ENCODE peak calls at places on chromosomes 7 and 10, in five cellular contexts. I is ovary; Q is CD8-positive, alpha-beta T cell; N is MM.1S; C is IMR-90. K is an unnamed sample.

GRCh38 chr7:151395036-151395367 is 14.8 kb downstream of the WDR86 start:
- DNase-seq in I (no peak), C (no peak), N (no peak), Q (no peak), K (no peak)

GRCh38 chr10:23496727-23497126 is 57.9 kb downstream of the OTUD1 start:
- DNase-seq in N (peak; percentile 33), Q (no peak), C (no peak), I (no peak), K (no peak)

GRCh38 chr7:82605247-82605864 is 161.8 kb upstream of the CACNA2D1 start:
- DNase-seq in I (no peak), N (peak; percentile 38), C (peak; percentile 46), Q (no peak), K (peak; percentile 60)

GRCh38 chr10:23540401-23540800 is 101.5 kb downstream of the OTUD1 start:
- DNase-seq in I (no peak), N (no peak), Q (peak; percentile 18), C (no peak), K (peak; percentile 10)

GRCh38 chr10:97025613-97026242 is 160.0 kb downstream of the SLIT1 start:
- DNase-seq in Q (peak; percentile 39), I (peak; percentile 35), C (peak; percentile 40), N (peak; percentile 33), K (peak; percentile 49)

GRCh38 chr10:101012525-101013364 is 13.1 kb downstream of the LZTS2 start:
- DNase-seq in N (peak; percentile 87), Q (peak; percentile 80), I (peak; percentile 89), C (peak; percentile 95), K (peak; percentile 92)

GRCh38 chr7:6139189-6139996 is 108.2 kb downstream of the ANKRD61 start:
- DNase-seq in Q (no peak), N (no peak), I (no peak), C (no peak), K (no peak)

GRCh38 chr7:99514050-99514449 is 9.6 kb downstream of the ZKSCAN5 start:
- DNase-seq in C (peak; percentile 68), N (peak; percentile 54), Q (no peak), I (no peak), K (no peak)

GRCh38 chr10:70123817-70124216 is 8.8 kb downstream of the AIFM2 start:
- DNase-seq in I (no peak), N (no peak), C (no peak), Q (no peak), K (no peak)

GRCh38 chr10:107206856-107207255 is 42.4 kb upstream of the SORCS1 start:
- DNase-seq in C (no peak), I (no peak), Q (no peak), N (no peak), K (no peak)

GRCh38 chr7:116231543-116232401 is 21.4 kb downstream of the TES start:
- DNase-seq in I (no peak), Q (no peak), C (peak; percentile 67), N (peak; percentile 67), K (peak; percentile 52)

GRCh38 chr10:102121739-102122372 is 1.7 kb upstream of the LDB1 start:
- DNase-seq in Q (no peak), I (peak; percentile 77), C (peak; percentile 69), N (no peak), K (peak; percentile 63)

GRCh38 chr7:48096273-48096672 is 7.2 kb downstream of the UPP1 start:
- DNase-seq in N (no peak), C (no peak), Q (no peak), I (no peak), K (no peak)
- H3K27ac ChIP-seq in N (no peak overlapping the region), C (no peak overlapping the region), Q (peak overlapping the region; percentile 27), I (no peak overlapping the region), K (no peak overlapping the region)

GRCh38 chr10:7409732-7410168 is 1.1 kb downstream of the SFMBT2 start:
- DNase-seq in Q (peak; percentile 28), C (no peak), I (no peak), N (peak; percentile 49), K (peak; percentile 17)

GRCh38 chr10:7409045-7409731 is 1.6 kb downstream of the SFMBT2 start:
- DNase-seq in I (peak; percentile 64), Q (peak; percentile 78), N (peak; percentile 84), C (no peak), K (peak; percentile 31)

GRCh38 chr10:7408003-7408493 is 2.8 kb downstream of the SFMBT2 start:
- DNase-seq in N (no peak), C (no peak), Q (peak; percentile 70), I (peak; percentile 77), K (peak; percentile 41)

GRCh38 chr10:7407368-7408002 is 3.3 kb downstream of the SFMBT2 start:
- DNase-seq in C (no peak), I (peak; percentile 60), N (no peak), Q (no peak), K (peak; percentile 23)

DNA sequence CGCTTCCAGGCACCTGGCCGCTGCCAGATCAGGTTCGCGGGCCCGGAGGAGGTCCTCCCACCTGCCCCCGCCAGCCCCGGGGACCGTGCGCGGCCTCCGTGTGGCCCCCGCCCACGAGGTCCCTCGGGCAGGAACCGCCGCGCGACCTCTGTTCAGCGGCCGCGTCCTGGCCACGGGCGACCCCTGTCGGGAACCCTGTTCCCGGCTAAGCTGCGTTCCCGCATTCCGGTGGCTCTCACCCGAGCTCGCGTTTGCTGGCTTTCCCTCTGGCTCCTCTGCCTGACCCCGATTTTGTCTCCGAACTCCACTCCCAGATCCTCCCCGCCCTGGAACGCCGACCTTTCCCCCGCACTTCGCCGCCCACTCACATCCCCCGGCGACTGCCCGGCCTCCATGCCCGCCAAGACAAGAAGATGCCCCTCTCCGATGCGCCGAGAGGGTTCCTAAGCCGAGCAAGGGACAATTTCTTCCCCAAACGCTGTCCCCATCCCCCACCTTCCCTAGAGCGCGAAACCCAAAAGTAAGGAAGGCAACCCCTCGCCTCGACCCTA is 2.3 kb downstream of the SFMBT2 start:
- DNase-seq in Q (peak; percentile 37), N (peak; percentile 31), I (peak; percentile 82), C (peak; percentile 17), K (peak; percentile 81)
- TF ChIP-seq CTCF in Q (peak; percentile 31), N (peak; percentile 49), I (peak; percentile 37), C (peak; percentile 48), K (peak; percentile 75)

DNA sequence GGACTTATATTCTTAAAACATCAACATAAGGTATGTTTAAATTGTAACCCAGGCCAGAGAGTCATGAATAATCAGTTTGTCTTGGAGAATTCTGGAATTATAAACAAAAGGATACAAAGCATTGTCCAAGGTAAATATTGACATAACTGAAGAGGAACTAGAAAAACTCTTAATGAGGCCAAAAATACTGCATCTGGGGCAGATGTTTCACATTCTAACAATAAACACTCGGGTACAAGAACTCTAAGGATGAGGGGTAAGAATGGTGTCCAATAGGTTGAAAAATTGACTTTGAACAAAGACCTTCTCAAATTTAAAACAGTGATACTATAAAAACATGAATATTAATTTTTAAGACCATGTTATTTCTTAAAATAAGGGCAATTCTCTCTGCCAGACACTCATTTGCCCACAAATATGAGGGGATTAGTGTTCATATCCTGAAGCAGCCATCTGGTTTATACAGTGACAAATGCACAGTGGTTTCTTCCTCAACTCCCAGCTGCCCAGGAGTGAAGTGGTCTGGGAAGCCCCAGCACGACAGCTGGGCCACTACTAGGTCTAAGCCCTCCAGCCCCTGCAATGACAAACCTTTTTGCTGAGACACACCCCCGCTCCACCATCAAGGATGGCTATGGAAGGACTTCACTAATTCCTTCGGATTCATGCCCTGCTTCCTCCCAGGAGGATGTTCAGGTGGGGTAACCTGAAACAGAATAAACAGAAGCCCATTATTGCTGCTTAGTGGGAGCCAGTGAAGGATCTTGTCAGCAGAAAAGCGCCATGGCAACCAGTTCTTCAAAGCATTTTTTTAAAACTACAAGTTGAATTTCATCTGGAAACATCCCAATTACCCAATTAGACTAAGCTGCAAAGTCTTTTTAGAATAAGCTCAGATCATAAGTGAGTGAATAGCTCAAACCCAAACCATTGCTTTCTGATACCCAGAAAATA is 107.5 kb upstream of the ARID5B start:
- DNase-seq in C (peak; percentile 79), I (no peak), Q (no peak), N (no peak), K (no peak)
- H3K27ac ChIP-seq in C (peak overlapping the region; percentile 80), I (no peak overlapping the region), Q (no peak overlapping the region), N (no peak overlapping the region), K (no peak overlapping the region)

GRCh38 chr10:110209399-110209925 is 2.1 kb downstream of the MXI1 start:
- DNase-seq in N (peak; percentile 77), I (peak; percentile 82), C (peak; percentile 65), Q (peak; percentile 85), K (peak; percentile 77)
- TF ChIP-seq CTCF in N (no peak), I (no peak), C (no peak), Q (no peak), K (no peak)